ENCODE peak calls at places on chromosomes 12 and 14, in five cellular contexts. W, Q, A, H and D are unnamed samples.

GRCh38 chr12:91825999-91826398 is 319.6 kb downstream of the BTG1 start:
- DNase-seq in W (no peak), Q (no peak), A (no peak), H (no peak), D (no peak)

GRCh38 chr14:78709795-78710569 is 539.8 kb downstream of the NRXN3 start:
- DNase-seq in W (no peak), Q (no peak), A (no peak), H (no peak), D (no peak)

GRCh38 chr12:31342314-31342713 is 16.4 kb upstream of the SINHCAF start:
- DNase-seq in W (no peak), Q (no peak), A (no peak), H (no peak), D (no peak)

GRCh38 chr12:1435456-1435855 is 158.9 kb downstream of the FBXL14 start:
- DNase-seq in W (peak), Q (no peak), A (no peak), H (no peak), D (no peak)

GRCh38 chr12:119669744-119670472 is 2.0 kb downstream of the PRKAB1 start:
- DNase-seq in W (peak), Q (peak), A (no peak), H (no peak), D (peak)

GRCh38 chr12:1591029-1591428 is 3.4 kb downstream of the FBXL14 start:
- DNase-seq in W (peak), Q (no peak), A (no peak), H (no peak), D (no peak)

GRCh38 chr12:114123108-114123507 is 157.0 kb upstream of the RBM19 start:
- DNase-seq in W (no peak), Q (no peak), A (no peak), H (no peak), D (no peak)

GRCh38 chr14:65069874-65070709 is 32.2 kb downstream of the MAX start:
- DNase-seq in W (peak), Q (peak), A (no peak), H (peak), D (peak)

GRCh38 chr14:40119765-40120164 is 687.5 kb upstream of the FBXO33 start:
- DNase-seq in W (no peak), Q (no peak), A (no peak), H (no peak), D (no peak)

GRCh38 chr12:53059434-53060063 is 9.7 kb downstream of the TNS2 start:
- DNase-seq in W (no peak), Q (no peak), A (no peak), H (no peak), D (no peak)

GRCh38 chr12:53217930-53218307 is 10.9 kb upstream of the ITGB7 start:
- DNase-seq in W (no peak), Q (no peak), A (no peak), H (no peak), D (no peak)

GRCh38 chr14:23101213-23101970 is 3.4 kb downstream of the CIROP start:
- DNase-seq in W (no peak), Q (no peak), A (no peak), H (no peak), D (no peak)

GRCh38 chr14:101586531-101587402 is 25.5 kb downstream of the DIO3 start:
- DNase-seq in W (no peak), Q (no peak), A (no peak), H (no peak), D (no peak)

GRCh38 chr12:68790081-68790951 is 17.7 kb upstream of the MDM2 start:
- DNase-seq in W (no peak), Q (no peak), A (no peak), H (no peak), D (no peak)

GRCh38 chr14:24911324-24912095 is 138.4 kb downstream of the STXBP6 start:
- DNase-seq in W (no peak), Q (no peak), A (no peak), H (no peak), D (no peak)

GRCh38 chr12:87320724-87321123 is 708.5 kb downstream of the C12orf50 start:
- DNase-seq in W (no peak), Q (no peak), A (no peak), H (no peak), D (no peak)

GRCh38 chr12:102873077-102873476 is 44.0 kb downstream of the PAH start:
- DNase-seq in W (no peak), Q (no peak), A (no peak), H (no peak), D (no peak)

GRCh38 chr12:65907465-65907864 is 83.2 kb downstream of the HMGA2 start:
- DNase-seq in W (no peak), Q (no peak), A (no peak), H (no peak), D (no peak)

GRCh38 chr14:85131523-85131922 is 398.4 kb upstream of the FLRT2 start:
- DNase-seq in W (no peak), Q (no peak), A (no peak), H (peak), D (no peak)

GRCh38 chr12:113203852-113204760 is 17.2 kb upstream of the TPCN1 start:
- DNase-seq in W (no peak), Q (no peak), A (no peak), H (no peak), D (no peak)

GRCh38 chr14:94887591-94887990 is 117.7 kb upstream of the GSC start:
- DNase-seq in W (no peak), Q (no peak), A (no peak), H (no peak), D (no peak)

GRCh38 chr12:54222609-54223008 is 33.8 kb upstream of the SMUG1 start:
- DNase-seq in W (no peak), Q (peak), A (no peak), H (no peak), D (no peak)

GRCh38 chr14:34120185-34120977 is 169.5 kb upstream of the EGLN3 start:
- DNase-seq in W (no peak), Q (no peak), A (no peak), H (no peak), D (no peak)

GRCh38 chr12:47414511-47414910 is 291.3 kb downstream of the RPAP3 start:
- DNase-seq in W (no peak), Q (no peak), A (no peak), H (no peak), D (no peak)